ENCODE peak calls at places on chromosome X, in six cellular contexts. X is GM23248; F is sigmoid colon; A is psoas muscle; V is heart left ventricle; K is CD8-positive, alpha-beta memory T cell. B is an unnamed sample.

GRCh38 chrX:2693526-2694002 is 2.5 kb downstream of the CD99 start:
- DNase-seq in X (peak; percentile 46), F (no peak), A (no peak), V (no peak), K (no peak), B (no peak)

GRCh38 chrX:66676990-66677389 is 38.1 kb upstream of the EDA2R start:
- DNase-seq in X (peak; percentile 85), F (no peak), A (no peak), V (no peak), K (no peak), B (no peak)

GRCh38 chrX:134622813-134623185 is 35.5 kb downstream of the PLAC1 start:
- DNase-seq in X (peak; percentile 15), F (no peak), A (no peak), V (no peak), K (no peak), B (no peak)

GRCh38 chrX:78116365-78116764 is 12.3 kb downstream of the PGK1 start:
- DNase-seq in X (no peak), F (no peak), A (no peak), V (no peak), K (no peak), B (no peak)

GRCh38 chrX:10286195-10286594 is 129.4 kb downstream of the CLCN4 start:
- DNase-seq in X (no peak), F (no peak), A (no peak), V (no peak), K (no peak), B (no peak)

GRCh38 chrX:3407785-3408184 is 61.3 kb upstream of the MXRA5 start:
- DNase-seq in X (no peak), F (no peak), A (no peak), V (peak; percentile 12), K (no peak), B (no peak)

GRCh38 chrX:82087699-82088098 is 885.8 kb downstream of the SH3BGRL start:
- DNase-seq in X (no peak), F (no peak), A (no peak), V (peak; percentile 25), K (no peak), B (no peak)

GRCh38 chrX:54808109-54808604 is 612 bp downstream of the MAGED2 start:
- DNase-seq in X (peak; percentile 53), F (peak; percentile 86), A (peak; percentile 83), V (peak; percentile 83), K (peak; percentile 71), B (peak; percentile 70)

GRCh38 chrX:151981129-151981528 is 6.7 kb upstream of the GABRE start:
- DNase-seq in X (peak; percentile 88), F (no peak), A (no peak), V (no peak), K (no peak), B (no peak)

GRCh38 chrX:49166914-49167739 is 4.6 kb downstream of the MAGIX start:
- DNase-seq in X (peak; percentile 76), F (peak; percentile 95), A (peak; percentile 85), V (peak; percentile 79), K (peak; percentile 87), B (peak; percentile 91)

GRCh38 chrX:17535229-17535628 is 160.2 kb downstream of the NHS start:
- DNase-seq in X (peak; percentile 29), F (no peak), A (no peak), V (no peak), K (peak; percentile 43), B (no peak)

GRCh38 chrX:85111347-85111746 is 107.7 kb downstream of the APOOL start:
- DNase-seq in X (peak; percentile 31), F (no peak), A (no peak), V (no peak), K (no peak), B (no peak)

GRCh38 chrX:2351321-2351720 is 149.5 kb downstream of the DHRSX start:
- DNase-seq in X (peak; percentile 84), F (no peak), A (no peak), V (no peak), K (no peak), B (no peak)

GRCh38 chrX:16822723-16823122 is 36.5 kb downstream of the TXLNG start:
- DNase-seq in X (peak; percentile 82), F (no peak), A (no peak), V (no peak), K (no peak), B (no peak)

GRCh38 chrX:134460005-134460860 is at the start of gene HPRT1:
- DNase-seq in X (peak; percentile 87), F (peak; percentile 87), A (peak; percentile 90), V (peak; percentile 85), K (peak; percentile 83), B (peak; percentile 97)

GRCh38 chrX:129955682-129956081 is 26.8 kb upstream of the BCORL1 start:
- DNase-seq in X (no peak), F (no peak), A (no peak), V (no peak), K (no peak), B (no peak)

GRCh38 chrX:129957241-129958099 is 25.0 kb upstream of the BCORL1 start:
- DNase-seq in X (peak; percentile 66), F (peak; percentile 73), A (peak; percentile 76), V (peak; percentile 70), K (peak; percentile 52), B (peak; percentile 92)

GRCh38 chrX:129956145-129956544 is 26.3 kb upstream of the BCORL1 start:
- DNase-seq in X (no peak), F (no peak), A (no peak), V (no peak), K (no peak), B (no peak)

GRCh38 chrX:129954804-129955203 is 27.6 kb upstream of the BCORL1 start:
- DNase-seq in X (no peak), F (no peak), A (no peak), V (no peak), K (no peak), B (no peak)

GRCh38 chrX:129956765-129957164 is 25.7 kb upstream of the BCORL1 start:
- DNase-seq in X (no peak), F (no peak), A (no peak), V (no peak), K (no peak), B (no peak)
- H3K4me1 ChIP-seq in X (no peaks in the 10 kb centered on the region), F (peaks cover 10% of the 10 kb centered on the region), A (no peaks in the 10 kb centered on the region), V (peaks cover 6% of the 10 kb centered on the region), K (peaks cover 20% of the 10 kb centered on the region), B (no peaks in the 10 kb centered on the region)

GRCh38 chrX:96688789-96689188 is 4.1 kb downstream of the DIAPH2 start:
- DNase-seq in X (no peak), F (no peak), A (no peak), V (no peak), K (no peak), B (no peak)
- H3K4me1 ChIP-seq in X (peaks cover 16% of the 10 kb centered on the region), F (no peaks in the 10 kb centered on the region), A (peaks cover 6% of the 10 kb centered on the region), V (no peaks in the 10 kb centered on the region), K (peaks cover 5% of the 10 kb centered on the region), B (no peaks in the 10 kb centered on the region)

GRCh38 chrX:46580613-46581012 is 7.0 kb downstream of the CHST7 start:
- DNase-seq in X (no peak), F (no peak), A (no peak), V (no peak), K (no peak), B (no peak)
- H3K4me1 ChIP-seq in X (peaks cover 29% of the 10 kb centered on the region), F (no peaks in the 10 kb centered on the region), A (peaks cover 8% of the 10 kb centered on the region), V (peaks cover 3% of the 10 kb centered on the region), K (no peaks in the 10 kb centered on the region), B (peaks cover 16% of the 10 kb centered on the region)

GRCh38 chrX:21958187-21958586 is 17.7 kb downstream of the SMS start:
- DNase-seq in X (no peak), F (no peak), A (no peak), V (no peak), K (no peak), B (no peak)
- H3K4me1 ChIP-seq in X (peaks cover 23% of the 10 kb centered on the region), F (peaks cover 19% of the 10 kb centered on the region), A (no peaks in the 10 kb centered on the region), V (no peaks in the 10 kb centered on the region), K (peaks cover 8% of the 10 kb centered on the region), B (no peaks in the 10 kb centered on the region)

DNA sequence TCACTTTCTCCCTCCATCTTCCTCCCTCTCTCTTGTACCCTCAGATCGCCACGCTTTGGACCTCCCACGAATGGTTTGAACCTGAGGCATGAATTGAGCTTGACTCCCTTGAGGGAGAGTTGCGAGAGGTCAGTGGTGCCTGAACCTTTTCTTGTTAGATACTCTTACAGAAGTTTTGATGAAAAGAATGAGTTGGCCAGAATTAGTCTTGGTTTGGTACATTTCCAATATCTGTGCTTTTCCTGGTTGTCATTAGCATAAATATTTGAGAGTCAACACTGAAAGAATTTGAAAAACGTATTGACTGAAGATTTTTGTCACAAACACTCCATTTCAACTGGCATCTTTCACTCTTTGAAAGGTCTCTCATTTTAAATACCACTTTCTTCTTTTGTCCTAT is 510.6 kb upstream of the DIPK2B start:
- DNase-seq in X (peak; percentile 41), F (no peak), A (no peak), V (no peak), K (no peak), B (no peak)
- H3K4me1 ChIP-seq in X (peaks cover 60% of the 10 kb centered on the region), F (no peaks in the 10 kb centered on the region), A (no peaks in the 10 kb centered on the region), V (no peaks in the 10 kb centered on the region), K (no peaks in the 10 kb centered on the region), B (no peaks in the 10 kb centered on the region)

GRCh38 chrX:120463241-120463640 is 5.9 kb downstream of the LAMP2 start:
- DNase-seq in X (peak; percentile 27), F (no peak), A (no peak), V (no peak), K (no peak), B (no peak)

GRCh38 chrX:120456973-120457372 is 12.1 kb downstream of the LAMP2 start:
- DNase-seq in X (peak; percentile 31), F (no peak), A (no peak), V (no peak), K (no peak), B (no peak)

GRCh38 chrX:120462370-120462769 is 6.7 kb downstream of the LAMP2 start:
- DNase-seq in X (no peak), F (no peak), A (no peak), V (no peak), K (no peak), B (no peak)

GRCh38 chrX:120457766-120458180 is 11.3 kb downstream of the LAMP2 start:
- DNase-seq in X (peak; percentile 87), F (no peak), A (no peak), V (no peak), K (no peak), B (no peak)

GRCh38 chrX:120459313-120459712 is 9.8 kb downstream of the LAMP2 start:
- DNase-seq in X (no peak), F (no peak), A (no peak), V (no peak), K (no peak), B (no peak)
- H3K4me1 ChIP-seq in X (peaks cover 16% of the 10 kb centered on the region), F (peaks cover 20% of the 10 kb centered on the region), A (peaks cover 22% of the 10 kb centered on the region), V (no peaks in the 10 kb centered on the region), K (peaks cover 36% of the 10 kb centered on the region), B (no peaks in the 10 kb centered on the region)

DNA sequence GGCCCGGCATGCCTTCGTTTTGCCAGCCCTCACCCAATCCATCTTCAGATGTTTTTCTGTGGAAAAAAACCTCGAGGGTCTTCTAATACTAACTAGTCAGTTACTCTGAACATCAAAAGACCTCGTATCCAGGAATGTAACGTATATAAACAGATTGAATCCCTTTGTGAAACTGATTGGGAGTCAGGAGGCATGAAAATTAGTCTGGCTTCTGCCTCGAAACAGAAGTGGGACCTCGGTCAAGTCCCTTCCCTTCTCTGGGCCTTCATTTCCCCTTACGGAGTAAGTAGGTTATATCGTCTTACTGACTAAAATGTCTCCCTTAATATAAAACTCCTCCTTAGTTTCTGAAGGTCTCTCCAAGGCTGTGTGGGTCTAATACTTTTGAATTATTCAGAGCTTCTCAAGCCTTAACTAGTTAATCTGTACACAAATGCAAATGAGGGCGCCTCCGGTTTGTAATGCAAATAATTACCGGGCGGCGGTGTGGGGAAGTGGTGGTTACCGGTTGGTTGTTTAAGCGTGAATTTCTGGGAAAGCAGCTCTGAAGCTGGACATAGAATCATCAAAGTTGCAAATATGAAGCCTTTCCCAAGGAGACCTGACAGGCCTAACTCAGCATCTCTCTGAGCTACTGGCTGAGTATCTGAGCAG is 11.4 kb upstream of the NKRF start:
- DNase-seq in X (no peak), F (no peak), A (no peak), V (no peak), K (no peak), B (no peak)
- H3K4me1 ChIP-seq in X (no peaks in the 10 kb centered on the region), F (no peaks in the 10 kb centered on the region), A (no peaks in the 10 kb centered on the region), V (no peaks in the 10 kb centered on the region), K (no peaks in the 10 kb centered on the region), B (peaks cover 7% of the 10 kb centered on the region)